ENCODE peak calls at places on chromosome 22, in eight cellular contexts. One of them, this sample, is unnamed.

GRCh38 chr22:46908641-46909107 is 146.2 kb downstream of the TBC1D22A start:
- DNase-seq in adrenal gland: no peak
- DNase-seq in A549: no peak
- DNase-seq in spleen: no peak
- DNase-seq in HCT116: no peak
- DNase-seq in uterus: no peak
- DNase-seq in sigmoid colon: no peak
- DNase-seq in stomach: no peak
- DNase-seq in this sample: no peak

GRCh38 chr22:47022075-47022473 is 259.6 kb downstream of the TBC1D22A start:
- DNase-seq in adrenal gland: no peak
- DNase-seq in A549: no peak
- DNase-seq in spleen: no peak
- DNase-seq in HCT116: no peak
- DNase-seq in uterus: no peak
- DNase-seq in sigmoid colon: peak
- DNase-seq in stomach: peak
- DNase-seq in this sample: no peak

GRCh38 chr22:49521787-49522224 is 305.9 kb downstream of the BRD1 start:
- DNase-seq in adrenal gland: no peak
- DNase-seq in A549: no peak
- DNase-seq in spleen: peak
- DNase-seq in HCT116: no peak
- DNase-seq in uterus: no peak
- DNase-seq in sigmoid colon: peak
- DNase-seq in stomach: no peak
- DNase-seq in this sample: no peak

GRCh38 chr22:28231423-28231822 is 312.4 kb upstream of the PITPNB start:
- DNase-seq in adrenal gland: no peak
- DNase-seq in A549: no peak
- DNase-seq in spleen: no peak
- DNase-seq in HCT116: no peak
- DNase-seq in uterus: no peak
- DNase-seq in sigmoid colon: no peak
- DNase-seq in stomach: no peak
- DNase-seq in this sample: no peak

GRCh38 chr22:17712441-17712840 is 61.8 kb downstream of the BID start:
- DNase-seq in adrenal gland: no peak
- DNase-seq in A549: no peak
- DNase-seq in spleen: no peak
- DNase-seq in HCT116: no peak
- DNase-seq in uterus: no peak
- DNase-seq in sigmoid colon: no peak
- DNase-seq in stomach: no peak
- DNase-seq in this sample: no peak

GRCh38 chr22:49749227-49749626 is 78.4 kb downstream of the BRD1 start:
- DNase-seq in adrenal gland: no peak
- DNase-seq in A549: no peak
- DNase-seq in spleen: no peak
- DNase-seq in HCT116: no peak
- DNase-seq in uterus: no peak
- DNase-seq in sigmoid colon: no peak
- DNase-seq in stomach: no peak
- DNase-seq in this sample: no peak

GRCh38 chr22:46006379-46007002 is 29.5 kb upstream of the WNT7B start:
- DNase-seq in adrenal gland: peak
- DNase-seq in A549: peak
- DNase-seq in spleen: peak
- DNase-seq in HCT116: peak
- DNase-seq in uterus: peak
- DNase-seq in sigmoid colon: peak
- DNase-seq in stomach: peak
- DNase-seq in this sample: peak

GRCh38 chr22:42289671-42290269 is 19.3 kb upstream of the TCF20 start:
- DNase-seq in adrenal gland: no peak
- DNase-seq in A549: no peak
- DNase-seq in spleen: peak
- DNase-seq in HCT116: no peak
- DNase-seq in uterus: peak
- DNase-seq in sigmoid colon: no peak
- DNase-seq in stomach: no peak
- DNase-seq in this sample: no peak

GRCh38 chr22:24542641-24543040 is 12.3 kb downstream of the GUCD1 start:
- DNase-seq in adrenal gland: no peak
- DNase-seq in A549: no peak
- DNase-seq in spleen: no peak
- DNase-seq in HCT116: no peak
- DNase-seq in uterus: no peak
- DNase-seq in sigmoid colon: no peak
- DNase-seq in stomach: peak
- DNase-seq in this sample: peak

GRCh38 chr22:21857501-21857914 is 9.9 kb downstream of the MAPK1 start:
- DNase-seq in adrenal gland: no peak
- DNase-seq in A549: no peak
- DNase-seq in spleen: no peak
- DNase-seq in HCT116: no peak
- DNase-seq in uterus: no peak
- DNase-seq in sigmoid colon: no peak
- DNase-seq in stomach: no peak
- DNase-seq in this sample: no peak

GRCh38 chr22:21858025-21858764 is 9.2 kb downstream of the MAPK1 start:
- DNase-seq in adrenal gland: no peak
- DNase-seq in A549: no peak
- DNase-seq in spleen: no peak
- DNase-seq in HCT116: no peak
- DNase-seq in uterus: no peak
- DNase-seq in sigmoid colon: no peak
- DNase-seq in stomach: no peak
- DNase-seq in this sample: no peak

GRCh38 chr22:21856197-21856596 is 11.2 kb downstream of the MAPK1 start:
- DNase-seq in adrenal gland: no peak
- DNase-seq in A549: no peak
- DNase-seq in spleen: no peak
- DNase-seq in HCT116: no peak
- DNase-seq in uterus: no peak
- DNase-seq in sigmoid colon: no peak
- DNase-seq in stomach: no peak
- DNase-seq in this sample: no peak

GRCh38 chr22:21856868-21857267 is 10.6 kb downstream of the MAPK1 start:
- DNase-seq in adrenal gland: no peak
- DNase-seq in A549: no peak
- DNase-seq in spleen: no peak
- DNase-seq in HCT116: no peak
- DNase-seq in uterus: no peak
- DNase-seq in sigmoid colon: no peak
- DNase-seq in stomach: no peak
- DNase-seq in this sample: peak

DNA sequence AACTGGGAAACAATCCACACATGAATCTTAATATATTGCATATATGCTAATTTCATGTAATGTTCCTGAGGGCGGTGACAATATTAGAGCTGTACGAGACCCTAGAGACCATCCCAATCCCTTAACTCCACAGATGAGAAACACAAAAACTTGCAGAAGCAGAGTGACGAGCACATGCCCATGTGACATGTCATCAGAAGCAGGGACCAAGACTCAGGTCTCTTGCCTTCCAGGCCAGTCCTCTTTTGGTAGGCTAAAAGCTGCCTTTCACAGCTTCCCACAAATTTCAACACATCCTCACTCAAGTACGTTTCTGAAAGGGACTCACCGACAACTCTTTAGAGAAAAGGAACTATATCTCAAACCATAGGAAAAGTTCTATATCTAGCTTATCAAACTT is 11.7 kb downstream of the MAPK1 start:
- DNase-seq in adrenal gland: no peak
- DNase-seq in A549: no peak
- DNase-seq in spleen: no peak
- DNase-seq in HCT116: no peak
- DNase-seq in uterus: no peak
- DNase-seq in sigmoid colon: no peak
- DNase-seq in stomach: no peak
- DNase-seq in this sample: no peak
- TF ChIP-seq POLR2A in adrenal gland: no peak
- TF ChIP-seq POLR2A in A549: no peak
- TF ChIP-seq POLR2A in spleen: no peak
- TF ChIP-seq POLR2A in HCT116: no peak
- TF ChIP-seq POLR2A in uterus: no peak
- TF ChIP-seq POLR2A in sigmoid colon: no peak
- TF ChIP-seq POLR2A in stomach: no peak
- TF ChIP-seq POLR2A in this sample: no peak

GRCh38 chr22:36470162-36470993 is 11.1 kb downstream of the TXN2 start:
- DNase-seq in adrenal gland: peak
- DNase-seq in A549: peak
- DNase-seq in spleen: peak
- DNase-seq in HCT116: peak
- DNase-seq in uterus: peak
- DNase-seq in sigmoid colon: peak
- DNase-seq in stomach: peak
- DNase-seq in this sample: peak
- TF ChIP-seq POLR2A in adrenal gland: no peak
- TF ChIP-seq POLR2A in A549: no peak
- TF ChIP-seq POLR2A in spleen: no peak
- TF ChIP-seq POLR2A in HCT116: no peak
- TF ChIP-seq POLR2A in uterus: no peak
- TF ChIP-seq POLR2A in sigmoid colon: no peak
- TF ChIP-seq POLR2A in stomach: no peak
- TF ChIP-seq POLR2A in this sample: no peak

GRCh38 chr22:20116951-20117645 is at the start of gene TRMT2A:
- DNase-seq in adrenal gland: peak
- DNase-seq in A549: peak
- DNase-seq in spleen: peak
- DNase-seq in HCT116: peak
- DNase-seq in uterus: peak
- DNase-seq in sigmoid colon: peak
- DNase-seq in stomach: peak
- DNase-seq in this sample: peak

GRCh38 chr22:20116376-20116950 is 559 bp downstream of the RANBP1 start:
- DNase-seq in adrenal gland: no peak
- DNase-seq in A549: no peak
- DNase-seq in spleen: peak
- DNase-seq in HCT116: no peak
- DNase-seq in uterus: peak
- DNase-seq in sigmoid colon: peak
- DNase-seq in stomach: no peak
- DNase-seq in this sample: peak

GRCh38 chr22:20118572-20119020 is 1.6 kb upstream of the TRMT2A start:
- DNase-seq in adrenal gland: no peak
- DNase-seq in A549: no peak
- DNase-seq in spleen: peak
- DNase-seq in HCT116: no peak
- DNase-seq in uterus: no peak
- DNase-seq in sigmoid colon: no peak
- DNase-seq in stomach: no peak
- DNase-seq in this sample: no peak

GRCh38 chr22:20115691-20116375 is at the start of gene RANBP1:
- DNase-seq in adrenal gland: peak
- DNase-seq in A549: no peak
- DNase-seq in spleen: peak
- DNase-seq in HCT116: no peak
- DNase-seq in uterus: no peak
- DNase-seq in sigmoid colon: no peak
- DNase-seq in stomach: no peak
- DNase-seq in this sample: no peak

GRCh38 chr22:20117656-20118571 is 888 bp upstream of the TRMT2A start:
- DNase-seq in adrenal gland: peak
- DNase-seq in A549: no peak
- DNase-seq in spleen: peak
- DNase-seq in HCT116: no peak
- DNase-seq in uterus: no peak
- DNase-seq in sigmoid colon: no peak
- DNase-seq in stomach: no peak
- DNase-seq in this sample: no peak
- TF ChIP-seq POLR2A in adrenal gland: no peak
- TF ChIP-seq POLR2A in A549: no peak
- TF ChIP-seq POLR2A in spleen: no peak
- TF ChIP-seq POLR2A in HCT116: no peak
- TF ChIP-seq POLR2A in uterus: no peak
- TF ChIP-seq POLR2A in sigmoid colon: no peak
- TF ChIP-seq POLR2A in stomach: no peak
- TF ChIP-seq POLR2A in this sample: no peak

DNA sequence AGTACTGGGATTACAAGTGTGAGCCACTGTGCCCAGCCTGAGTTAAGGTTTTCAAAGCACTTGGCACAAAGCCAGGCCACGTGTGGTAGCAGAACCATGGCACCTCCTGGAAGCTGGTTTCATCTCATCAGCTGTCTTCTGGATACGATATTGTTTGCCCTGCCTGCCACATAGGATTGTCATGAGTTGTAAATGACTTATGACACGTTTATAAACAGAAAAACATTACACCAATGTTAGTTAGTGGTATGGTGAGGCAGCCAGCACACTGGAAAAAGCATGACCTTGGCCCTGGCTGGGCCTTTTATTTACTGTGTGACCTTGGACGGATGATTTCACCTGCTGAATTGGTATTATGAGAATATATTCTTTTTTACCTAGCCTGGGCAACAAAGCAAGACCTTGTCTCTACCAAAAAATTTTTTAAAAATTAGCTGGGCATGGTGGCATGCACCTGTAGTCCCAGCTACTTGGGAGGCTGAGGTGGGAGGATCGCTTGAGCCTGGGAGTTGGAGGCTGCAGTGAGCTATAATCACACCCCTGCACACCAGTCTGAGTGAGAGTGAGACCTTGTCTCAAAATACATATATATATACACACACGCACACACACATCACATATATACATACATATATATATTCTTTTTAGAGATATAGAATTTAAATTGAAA is 24.0 kb upstream of the MYH9 start:
- DNase-seq in adrenal gland: no peak
- DNase-seq in A549: no peak
- DNase-seq in spleen: no peak
- DNase-seq in HCT116: no peak
- DNase-seq in uterus: no peak
- DNase-seq in sigmoid colon: no peak
- DNase-seq in stomach: no peak
- DNase-seq in this sample: peak
- TF ChIP-seq POLR2A in adrenal gland: no peak
- TF ChIP-seq POLR2A in A549: no peak
- TF ChIP-seq POLR2A in spleen: no peak
- TF ChIP-seq POLR2A in HCT116: no peak
- TF ChIP-seq POLR2A in uterus: no peak
- TF ChIP-seq POLR2A in sigmoid colon: no peak
- TF ChIP-seq POLR2A in stomach: no peak
- TF ChIP-seq POLR2A in this sample: no peak

DNA sequence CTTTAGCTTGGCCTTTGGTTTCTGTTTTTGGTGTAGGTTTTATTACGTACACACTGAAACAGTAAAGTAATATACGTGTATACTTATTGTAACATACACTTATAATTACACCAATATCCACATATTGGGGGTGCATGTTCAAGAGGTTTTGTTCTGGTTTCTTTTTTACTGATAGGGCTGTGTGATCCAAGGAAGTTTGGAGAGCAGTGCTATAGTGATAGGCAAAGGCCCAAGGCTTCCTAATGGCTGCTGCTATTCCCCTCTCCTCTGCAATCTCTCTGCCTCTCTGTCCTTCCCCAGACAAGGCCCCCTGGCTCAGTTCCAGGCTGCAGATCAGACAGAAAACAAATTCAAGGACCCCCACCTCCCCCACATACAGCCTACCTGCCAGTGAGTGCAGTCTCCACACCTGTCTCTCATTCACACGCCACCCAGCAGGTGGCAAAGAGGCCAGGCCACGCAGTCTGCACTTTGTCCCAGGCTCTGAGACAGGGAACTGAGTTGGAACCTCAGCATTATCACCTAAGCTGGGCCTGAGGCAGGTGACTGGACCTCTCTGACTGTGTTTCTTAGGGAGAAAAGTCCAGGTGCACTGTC is 15.1 kb downstream of the TMEM184B start:
- DNase-seq in adrenal gland: no peak
- DNase-seq in A549: no peak
- DNase-seq in spleen: no peak
- DNase-seq in HCT116: no peak
- DNase-seq in uterus: no peak
- DNase-seq in sigmoid colon: no peak
- DNase-seq in stomach: peak
- DNase-seq in this sample: peak
- TF ChIP-seq POLR2A in adrenal gland: no peak
- TF ChIP-seq POLR2A in A549: no peak
- TF ChIP-seq POLR2A in spleen: no peak
- TF ChIP-seq POLR2A in HCT116: no peak
- TF ChIP-seq POLR2A in uterus: no peak
- TF ChIP-seq POLR2A in sigmoid colon: no peak
- TF ChIP-seq POLR2A in stomach: no peak
- TF ChIP-seq POLR2A in this sample: peak

This sample was measured in body of pancreas.